ENCODE peak calls at places on chromosomes 5 and 9, in six cellular contexts. Z is HCT116, H is heart left ventricle, X is RWPE1, A is GM23338, V is spleen. F is an unnamed sample.

GRCh38 chr5:176492431-176492830 is 44.2 kb downstream of the FAF2 start:
- DNase-seq in H (no peak), A (no peak), Z (no peak), V (no peak), X (peak; percentile 94), F (no peak)

GRCh38 chr5:104062495-104063377 is 500.1 kb upstream of the NUDT12 start:
- DNase-seq in H (no peak), X (no peak), Z (peak; percentile 34), V (no peak), A (no peak), F (no peak)

GRCh38 chr9:4864234-4864661 is 71.5 kb downstream of the RCL1 start:
- DNase-seq in Z (no peak), A (peak; percentile 62), H (no peak), V (no peak), X (no peak), F (no peak)

GRCh38 chr9:33229359-33230120 is 10.4 kb upstream of the SPINK4 start:
- DNase-seq in H (no peak), X (peak; percentile 97), Z (peak; percentile 92), A (peak; percentile 33), V (no peak), F (no peak)

GRCh38 chr5:117943521-117943920 is 1044.8 kb downstream of the DTWD2 start:
- DNase-seq in A (no peak), V (no peak), H (peak; percentile 29), Z (no peak), X (no peak), F (peak; percentile 5)

GRCh38 chr9:134413890-134414731 is 87.9 kb downstream of the RXRA start:
- DNase-seq in V (no peak), X (peak; percentile 97), A (no peak), Z (peak; percentile 50), H (peak; percentile 90), F (no peak)

GRCh38 chr5:139138790-139139189 is 59.4 kb downstream of the SIL1 start:
- DNase-seq in A (peak; percentile 23), Z (peak; percentile 45), X (peak; percentile 71), V (no peak), H (peak; percentile 72), F (peak; percentile 24)

GRCh38 chr5:169272731-169273401 is 28.1 kb downstream of the SLIT3 start:
- DNase-seq in H (no peak), X (no peak), A (no peak), V (no peak), Z (no peak), F (no peak)

GRCh38 chr9:77783518-77783917 is 135.4 kb upstream of the GNA14 start:
- DNase-seq in H (no peak), V (no peak), A (no peak), Z (no peak), X (no peak), F (no peak)

GRCh38 chr9:33187519-33188218 is 20.5 kb upstream of the B4GALT1 start:
- DNase-seq in A (no peak), H (peak; percentile 73), Z (no peak), X (no peak), V (no peak), F (no peak)

GRCh38 chr5:149735066-149735465 is 5.0 kb downstream of the PPARGC1B start:
- DNase-seq in Z (no peak), X (peak; percentile 52), A (peak; percentile 28), V (no peak), H (no peak), F (no peak)

GRCh38 chr9:97984188-97985057 is 1.3 kb downstream of the ANP32B start:
- DNase-seq in H (peak; percentile 84), A (peak; percentile 56), V (peak; percentile 94), X (peak; percentile 94), Z (peak; percentile 53), F (peak; percentile 83)

GRCh38 chr9:7320139-7320538 is 479.4 kb downstream of the DMAC1 start:
- DNase-seq in H (peak; percentile 45), Z (no peak), V (no peak), A (no peak), X (peak; percentile 12), F (no peak)

GRCh38 chr9:20753761-20754160 is 69.7 kb downstream of the FOCAD start:
- DNase-seq in A (no peak), X (peak; percentile 65), Z (no peak), V (no peak), H (no peak), F (no peak)

GRCh38 chr5:177557041-177557647 is 2.8 kb upstream of the FAM193B start:
- DNase-seq in X (no peak), Z (no peak), V (no peak), H (no peak), A (peak; percentile 49), F (no peak)

GRCh38 chr9:120879421-120879820 is 2.4 kb upstream of the PHF19 start:
- DNase-seq in H (no peak), V (no peak), A (no peak), X (no peak), Z (no peak), F (no peak)

GRCh38 chr9:78288214-78288892 is 8.6 kb upstream of the PSAT1 start:
- DNase-seq in A (peak; percentile 29), V (no peak), Z (no peak), X (peak; percentile 95), H (no peak), F (no peak)

GRCh38 chr5:146751781-146752401 is 126.7 kb downstream of the PPP2R2B start:
- DNase-seq in H (no peak), X (no peak), A (no peak), V (no peak), Z (no peak), F (no peak)

GRCh38 chr9:93945400-93946337 is 9.5 kb downstream of the BARX1 start:
- DNase-seq in X (no peak), V (no peak), Z (no peak), A (peak; percentile 55), H (no peak), F (no peak)

GRCh38 chr9:36007309-36007708 is 29.4 kb upstream of the RECK start:
- DNase-seq in V (no peak), X (no peak), H (no peak), Z (no peak), A (no peak), F (no peak)

GRCh38 chr9:105978336-105978735 is 284.0 kb downstream of the TMEM38B start:
- DNase-seq in V (no peak), H (no peak), X (no peak), Z (no peak), A (no peak), F (no peak)

GRCh38 chr9:11141357-11141756 is 528.6 kb upstream of the PTPRD start:
- DNase-seq in H (no peak), A (no peak), X (no peak), V (no peak), Z (no peak), F (no peak)

GRCh38 chr5:174008922-174009321 is 20.0 kb downstream of the C5orf47 start:
- DNase-seq in V (no peak), A (no peak), X (no peak), H (no peak), Z (no peak), F (no peak)
- H3K27ac ChIP-seq in V (no peak overlapping the region), A (no peak overlapping the region), X (no peak overlapping the region), H (no peak overlapping the region), Z (no peak overlapping the region), F (no peak overlapping the region)

DNA sequence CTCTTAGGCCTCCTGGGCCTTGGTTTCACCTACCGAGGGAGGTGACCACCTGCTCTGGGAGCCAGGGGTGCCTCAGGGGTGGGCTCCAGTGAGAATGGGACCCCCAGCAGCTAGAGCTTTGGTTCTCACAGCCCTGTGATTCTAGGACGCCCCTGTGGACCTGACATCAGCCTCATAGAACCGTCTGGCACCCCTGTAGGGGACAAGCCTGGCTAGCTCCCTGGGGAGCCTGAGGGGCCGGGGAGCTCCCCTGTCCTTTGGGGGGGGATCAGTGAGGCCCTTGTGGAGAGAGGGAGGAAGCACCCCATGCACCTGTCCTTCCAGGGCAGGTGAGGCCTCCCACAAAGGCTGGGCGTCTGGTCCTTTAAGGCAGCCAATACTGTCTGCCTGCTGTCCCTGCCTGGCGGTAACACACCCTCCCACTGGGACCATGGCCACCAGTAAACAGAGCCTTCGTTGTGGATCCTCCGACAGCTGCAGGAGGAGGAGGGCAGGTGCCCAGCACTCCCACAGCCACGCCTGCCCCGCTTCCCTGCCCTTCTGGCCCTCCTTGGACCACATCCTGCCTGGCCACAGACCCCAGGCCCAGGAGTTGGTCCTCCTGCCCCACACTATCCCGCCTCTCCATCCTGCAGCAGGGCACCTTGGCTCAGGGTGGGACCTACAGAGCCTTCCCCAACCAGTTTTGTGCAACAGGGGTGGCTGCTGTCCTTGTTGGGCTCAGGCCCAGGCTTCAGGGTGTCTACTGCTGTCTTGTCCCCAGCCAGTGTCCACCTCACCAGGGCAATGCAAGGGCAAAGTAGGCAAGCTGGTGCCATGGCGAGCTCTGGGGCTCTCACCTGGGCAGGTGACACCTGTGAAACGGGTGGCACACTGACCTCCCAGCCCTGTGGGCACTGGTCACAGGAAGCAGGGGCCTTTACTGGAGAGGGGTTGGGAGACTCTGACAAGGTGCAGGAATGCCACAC is 3.0 kb upstream of the TUBB4B start:
- DNase-seq in Z (no peak), X (no peak), A (no peak), H (no peak), V (no peak), F (no peak)
- TF ChIP-seq CTCF in Z (no peak), X (no peak), A (no peak), H (no peak), V (no peak), F (no peak)

GRCh38 chr9:123551636-123552203 is 195.7 kb downstream of the CRB2 start:
- DNase-seq in H (no peak), Z (no peak), X (no peak), A (no peak), V (no peak), F (no peak)

GRCh38 chr9:123561055-123561454 is 205.1 kb downstream of the CRB2 start:
- DNase-seq in V (peak; percentile 22), Z (no peak), X (no peak), H (no peak), A (peak; percentile 84), F (no peak)

GRCh38 chr9:123555612-123556011 is 199.6 kb downstream of the CRB2 start:
- DNase-seq in H (no peak), V (no peak), Z (no peak), X (no peak), A (no peak), F (no peak)

GRCh38 chr9:123552530-123552929 is 196.5 kb downstream of the CRB2 start:
- DNase-seq in H (no peak), V (no peak), A (no peak), Z (no peak), X (no peak), F (no peak)

GRCh38 chr9:123556464-123557435 is 200.8 kb downstream of the CRB2 start:
- DNase-seq in A (no peak), Z (no peak), X (no peak), H (no peak), V (peak; percentile 54), F (no peak)
- H3K27ac ChIP-seq in A (no peak overlapping the region), Z (no peak overlapping the region), X (no peak overlapping the region), H (no peak overlapping the region), V (no peak overlapping the region), F (no peak overlapping the region)

GRCh38 chr9:13424204-13424603 is 144.7 kb upstream of the MPDZ start:
- DNase-seq in X (no peak), Z (no peak), H (no peak), A (peak; percentile 16), V (no peak), F (no peak)
- TF ChIP-seq CTCF in X (no peak), Z (no peak), H (no peak), A (peak; percentile 47), V (no peak), F (peak; percentile 10)

F was measured in A673.